ENCODE peak calls at places on chromosomes 6 and 20, in six cellular contexts. J is esophagus squamous epithelium, H is mesenchymal stem cell, A is upper lobe of left lung, Q is Peyer's patch, O is BE2C. L is an unnamed sample.

GRCh38 chr20:1874534-1875168 is 20.6 kb upstream of the SIRPA start:
- DNase-seq in J (no peak), H (no peak), A (peak; percentile 67), Q (peak; percentile 83), O (no peak), L (no peak)

GRCh38 chr6:133099573-133099972 is 141.6 kb upstream of the EYA4 start:
- DNase-seq in J (no peak), H (peak; percentile 96), A (no peak), Q (no peak), O (no peak), L (no peak)

GRCh38 chr20:3245156-3245555 is 6.2 kb upstream of the SLC4A11 start:
- DNase-seq in J (no peak), H (no peak), A (no peak), Q (no peak), O (no peak), L (no peak)

GRCh38 chr6:41778895-41779294 is 805 bp downstream of the FRS3 start:
- DNase-seq in J (no peak), H (no peak), A (no peak), Q (no peak), O (no peak), L (no peak)

GRCh38 chr6:53439556-53439955 is 90.8 kb upstream of the ELOVL5 start:
- DNase-seq in J (no peak), H (no peak), A (no peak), Q (no peak), O (no peak), L (no peak)

GRCh38 chr6:168873266-168873665 is 380.4 kb downstream of the THBS2 start:
- DNase-seq in J (no peak), H (no peak), A (no peak), Q (peak; percentile 22), O (no peak), L (no peak)

GRCh38 chr6:36998723-36999466 is 6.6 kb upstream of the FGD2 start:
- DNase-seq in J (no peak), H (no peak), A (no peak), Q (no peak), O (peak; percentile 79), L (no peak)

GRCh38 chr20:48719598-48720255 is 108.1 kb downstream of the PREX1 start:
- DNase-seq in J (no peak), H (no peak), A (no peak), Q (no peak), O (no peak), L (no peak)

GRCh38 chr6:56752009-56752408 is 109.3 kb upstream of the DST start:
- DNase-seq in J (no peak), H (peak; percentile 67), A (peak; percentile 59), Q (no peak), O (no peak), L (peak; percentile 10)

GRCh38 chr6:158061709-158062461 is 80.2 kb downstream of the SYNJ2 start:
- DNase-seq in J (no peak), H (no peak), A (no peak), Q (no peak), O (no peak), L (peak; percentile 46)

GRCh38 chr20:16560661-16561060 is 12.6 kb downstream of the KIF16B start:
- DNase-seq in J (no peak), H (no peak), A (no peak), Q (no peak), O (no peak), L (no peak)

GRCh38 chr6:168163096-168163731 is 84.2 kb upstream of the FRMD1 start:
- DNase-seq in J (no peak), H (peak; percentile 89), A (no peak), Q (no peak), O (peak; percentile 59), L (no peak)

GRCh38 chr6:170094686-170095272 is 196.1 kb downstream of the DLL1 start:
- DNase-seq in J (no peak), H (no peak), A (peak; percentile 14), Q (peak; percentile 25), O (no peak), L (no peak)

GRCh38 chr6:123681957-123682462 is 45.3 kb upstream of the TRDN start:
- DNase-seq in J (no peak), H (no peak), A (no peak), Q (no peak), O (no peak), L (no peak)

GRCh38 chr20:46114449-46114848 is 3.7 kb upstream of the CD40 start:
- DNase-seq in J (no peak), H (no peak), A (no peak), Q (no peak), O (no peak), L (no peak)

GRCh38 chr6:20377623-20378265 is 23.9 kb upstream of the E2F3 start:
- DNase-seq in J (no peak), H (peak; percentile 64), A (no peak), Q (no peak), O (no peak), L (peak; percentile 24)

GRCh38 chr6:82589509-82590206 is 226.0 kb downstream of the TPBG start:
- DNase-seq in J (no peak), H (peak; percentile 84), A (no peak), Q (no peak), O (peak; percentile 7), L (peak; percentile 3)

GRCh38 chr6:25925808-25926325 is 4.6 kb downstream of the SLC17A2 start:
- DNase-seq in J (no peak), H (no peak), A (no peak), Q (no peak), O (no peak), L (no peak)

GRCh38 chr6:13624871-13625288 is 9.7 kb downstream of the NOL7 start:
- DNase-seq in J (no peak), H (peak; percentile 49), A (no peak), Q (no peak), O (peak; percentile 28), L (no peak)

GRCh38 chr20:51768759-51769517 is 748 bp upstream of the ATP9A start:
- DNase-seq in J (no peak), H (no peak), A (no peak), Q (no peak), O (no peak), L (no peak)

GRCh38 chr20:17663040-17663399 is 19.0 kb downstream of the RRBP1 start:
- DNase-seq in J (no peak), H (no peak), A (no peak), Q (peak; percentile 34), O (no peak), L (no peak)

GRCh38 chr20:46458891-46459750 is 52.7 kb upstream of the ELMO2 start:
- DNase-seq in J (no peak), H (no peak), A (peak; percentile 56), Q (peak; percentile 62), O (peak; percentile 56), L (no peak)

GRCh38 chr20:23258747-23259121 is 91.9 kb upstream of the NXT1 start:
- DNase-seq in J (no peak), H (no peak), A (no peak), Q (no peak), O (no peak), L (no peak)

GRCh38 chr6:156651438-156651837 is 125.7 kb upstream of the ARID1B start:
- DNase-seq in J (no peak), H (no peak), A (no peak), Q (no peak), O (no peak), L (no peak)

GRCh38 chr6:1958257-1958656 is 287.1 kb downstream of the GMDS start:
- DNase-seq in J (no peak), H (no peak), A (no peak), Q (no peak), O (no peak), L (no peak)

GRCh38 chr6:34027939-34028441 is 117.9 kb downstream of the GRM4 start:
- DNase-seq in J (no peak), H (no peak), A (no peak), Q (no peak), O (no peak), L (no peak)
- H3K27me3 ChIP-seq in J (no peaks in the 10 kb centered on the region), H (peaks cover 84% of the 10 kb centered on the region), A (no peaks in the 10 kb centered on the region), Q (no peaks in the 10 kb centered on the region), O (no peaks in the 10 kb centered on the region), L (no peaks in the 10 kb centered on the region)

GRCh38 chr6:118899948-118900347 is 6.0 kb downstream of the ASF1A start:
- DNase-seq in J (no peak), H (no peak), A (no peak), Q (no peak), O (no peak), L (no peak)

GRCh38 chr6:118903691-118904090 is 9.7 kb downstream of the ASF1A start:
- DNase-seq in J (no peak), H (no peak), A (no peak), Q (no peak), O (no peak), L (no peak)

GRCh38 chr6:118903134-118903533 is 9.2 kb downstream of the ASF1A start:
- DNase-seq in J (no peak), H (no peak), A (no peak), Q (no peak), O (no peak), L (no peak)

GRCh38 chr6:118905084-118905483 is 11.1 kb downstream of the ASF1A start:
- DNase-seq in J (no peak), H (no peak), A (no peak), Q (no peak), O (no peak), L (no peak)

GRCh38 chr6:118902731-118903130 is 8.8 kb downstream of the ASF1A start:
- DNase-seq in J (no peak), H (peak; percentile 15), A (no peak), Q (no peak), O (no peak), L (no peak)
- H3K36me3 ChIP-seq in J (no peaks in the 10 kb centered on the region), H (peaks cover 65% of the 10 kb centered on the region), A (peaks cover 19% of the 10 kb centered on the region), Q (no peaks in the 10 kb centered on the region), O (peaks cover 58% of the 10 kb centered on the region), L (peaks cover 28% of the 10 kb centered on the region)

DNA sequence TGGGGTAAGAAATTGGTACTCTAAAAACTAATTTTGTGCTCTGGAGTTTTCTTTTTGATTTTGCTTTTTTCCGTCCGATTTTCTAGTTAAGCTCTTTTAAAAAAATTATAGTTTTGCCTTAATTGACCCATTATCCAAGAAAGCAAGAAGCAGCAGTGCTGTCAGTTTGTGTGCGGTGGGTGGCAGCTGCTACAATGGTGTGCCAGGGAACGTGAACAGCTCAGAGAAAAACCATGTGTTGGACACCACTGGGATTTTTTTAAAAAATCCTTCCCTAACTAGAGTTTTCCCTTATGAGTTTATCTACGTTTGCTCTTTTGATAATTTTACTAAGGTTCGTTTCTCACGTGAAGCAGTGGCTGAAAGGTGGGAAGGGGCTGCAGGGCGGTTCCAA is 8.0 kb downstream of the MAP3K5 start:
- DNase-seq in J (no peak), H (no peak), A (no peak), Q (no peak), O (no peak), L (no peak)
- H3K9me3 ChIP-seq in J (no peaks in the 10 kb centered on the region), H (no peaks in the 10 kb centered on the region), A (no peaks in the 10 kb centered on the region), Q (no peaks in the 10 kb centered on the region), O (no peaks in the 10 kb centered on the region), L (no peaks in the 10 kb centered on the region)

GRCh38 chr20:60930023-60930790 is 321.9 kb upstream of the CDH4 start:
- DNase-seq in J (no peak), H (no peak), A (no peak), Q (no peak), O (no peak), L (no peak)

GRCh38 chr20:60937581-60937980 is 314.5 kb upstream of the CDH4 start:
- DNase-seq in J (no peak), H (no peak), A (no peak), Q (no peak), O (no peak), L (no peak)

GRCh38 chr20:60934724-60935123 is 317.3 kb upstream of the CDH4 start:
- DNase-seq in J (no peak), H (no peak), A (no peak), Q (no peak), O (no peak), L (no peak)

GRCh38 chr20:60931691-60932090 is 320.4 kb upstream of the CDH4 start:
- DNase-seq in J (no peak), H (no peak), A (no peak), Q (no peak), O (no peak), L (no peak)

GRCh38 chr20:60935971-60936370 is 316.1 kb upstream of the CDH4 start:
- DNase-seq in J (no peak), H (no peak), A (no peak), Q (no peak), O (no peak), L (no peak)
- H3K27me3 ChIP-seq in J (no peaks in the 10 kb centered on the region), H (no peaks in the 10 kb centered on the region), A (no peaks in the 10 kb centered on the region), Q (no peaks in the 10 kb centered on the region), O (no peaks in the 10 kb centered on the region), L (no peaks in the 10 kb centered on the region)

L was measured in MG63.